ENCODE peak calls at places on chromosomes 7 and 10, in nine cellular contexts. J, F, U, Z, D, P, C, B and T are unnamed samples.

GRCh38 chr7:7103343-7104313 is 78.7 kb upstream of the C1GALT1 start:
- DNase-seq in U (no peak), C (peak), F (peak), J (no peak), D (peak), B (peak), Z (peak), P (no peak), T (no peak)

GRCh38 chr7:153389261-153389660 is 629.7 kb downstream of the ACTR3B start:
- DNase-seq in C (no peak), P (no peak), U (no peak), Z (no peak), J (no peak), B (no peak), F (no peak), D (no peak), T (no peak)

GRCh38 chr7:112748381-112748780 is 41.8 kb downstream of the TMEM168 start:
- DNase-seq in D (no peak), U (no peak), F (no peak), P (no peak), J (no peak), Z (no peak), B (no peak), C (no peak), T (no peak)

GRCh38 chr7:155509725-155510551 is 36.4 kb downstream of the CNPY1 start:
- DNase-seq in J (no peak), Z (peak), U (no peak), C (no peak), F (no peak), B (peak), D (no peak), P (no peak), T (no peak)

GRCh38 chr10:85195596-85195995 is 867.2 kb downstream of the CCSER2 start:
- DNase-seq in Z (no peak), U (no peak), P (no peak), C (no peak), J (no peak), F (no peak), B (no peak), D (no peak), T (no peak)

GRCh38 chr10:43688348-43688892 is 39.7 kb upstream of the ZNF32 start:
- DNase-seq in U (no peak), C (no peak), D (no peak), Z (no peak), B (no peak), J (no peak), P (no peak), F (no peak), T (no peak)

GRCh38 chr7:76303829-76304505 is 1.5 kb downstream of the HSPB1 start:
- DNase-seq in Z (no peak), U (no peak), B (no peak), P (no peak), D (no peak), F (peak), C (no peak), J (no peak), T (no peak)

GRCh38 chr7:127927339-127927679 is 103.9 kb downstream of the LRRC4 start:
- DNase-seq in B (no peak), U (no peak), Z (no peak), C (no peak), F (no peak), J (no peak), P (no peak), D (no peak), T (no peak)

GRCh38 chr10:42942279-42942932 is 134.5 kb upstream of the RET start:
- DNase-seq in Z (no peak), P (no peak), F (no peak), J (no peak), U (no peak), C (no peak), B (no peak), D (no peak), T (no peak)

GRCh38 chr7:50565559-50565916 is 333 bp upstream of the DDC start:
- DNase-seq in J (no peak), P (no peak), F (no peak), C (no peak), B (no peak), D (no peak), U (no peak), Z (no peak), T (no peak)

GRCh38 chr7:6482307-6482706 is 34.6 kb upstream of the DAGLB start:
- DNase-seq in D (no peak), F (no peak), P (no peak), C (no peak), U (no peak), Z (no peak), J (no peak), B (no peak), T (no peak)

GRCh38 chr10:26448292-26448691 is 10.2 kb downstream of the APBB1IP start:
- DNase-seq in C (no peak), F (no peak), U (no peak), B (no peak), J (no peak), Z (no peak), D (no peak), P (no peak), T (no peak)